ENCODE peak calls at places on chromosomes 5 and 9, in ten cellular contexts. G, X, T, M, D, C, Q, B, R and A are unnamed samples.

GRCh38 chr5:57277085-57277484 is 103.2 kb downstream of the GPBP1 start:
- DNase-seq in G (peak; percentile 7), X (peak; percentile 37), T (peak; percentile 40), M (peak; percentile 10), D (no peak), C (no peak), Q (no peak), B (no peak), R (peak; percentile 1), A (no peak)

GRCh38 chr5:140111043-140111858 is 2.7 kb upstream of the PURA start:
- DNase-seq in G (peak; percentile 66), X (no peak), T (no peak), M (no peak), D (no peak), C (no peak), Q (no peak), B (no peak), R (no peak), A (peak; percentile 12)

GRCh38 chr5:113162770-113163169 is 186.2 kb downstream of the DCP2 start:
- DNase-seq in G (no peak), X (peak; percentile 11), T (no peak), M (peak; percentile 22), D (no peak), C (no peak), Q (no peak), B (peak; percentile 40), R (no peak), A (no peak)

GRCh38 chr5:131661931-131662330 is 26.9 kb upstream of the RAPGEF6 start:
- DNase-seq in G (peak; percentile 43), X (no peak), T (no peak), M (no peak), D (no peak), C (no peak), Q (no peak), B (no peak), R (no peak), A (no peak)

GRCh38 chr5:158819095-158819494 is 280.6 kb downstream of the EBF1 start:
- DNase-seq in G (no peak), X (no peak), T (no peak), M (no peak), D (no peak), C (no peak), Q (no peak), B (no peak), R (no peak), A (no peak)

GRCh38 chr5:124816381-124816780 is 69.9 kb upstream of the ZNF608 start:
- DNase-seq in G (no peak), X (no peak), T (no peak), M (no peak), D (no peak), C (no peak), Q (no peak), B (no peak), R (no peak), A (no peak)

GRCh38 chr5:97182571-97183099 is 412 bp downstream of the RIOK2 start:
- DNase-seq in G (no peak), X (no peak), T (peak; percentile 51), M (no peak), D (no peak), C (no peak), Q (no peak), B (no peak), R (no peak), A (no peak)

GRCh38 chr5:75951158-75951557 is 132.0 kb upstream of the SV2C start:
- DNase-seq in G (no peak), X (no peak), T (peak; percentile 77), M (no peak), D (no peak), C (no peak), Q (no peak), B (peak; percentile 40), R (no peak), A (no peak)

GRCh38 chr9:131121346-131121745 is 4.0 kb upstream of the NUP214 start:
- DNase-seq in G (no peak), X (no peak), T (no peak), M (no peak), D (no peak), C (no peak), Q (no peak), B (no peak), R (no peak), A (no peak)

GRCh38 chr5:88883059-88883565 is at the start of gene MEF2C:
- DNase-seq in G (peak; percentile 54), X (peak; percentile 75), T (peak; percentile 77), M (peak; percentile 33), D (peak; percentile 63), C (peak; percentile 68), Q (no peak), B (no peak), R (no peak), A (peak; percentile 79)

GRCh38 chr5:72363146-72363802 is 43.1 kb downstream of the PTCD2 start:
- DNase-seq in G (peak; percentile 90), X (peak; percentile 80), T (peak; percentile 52), M (peak; percentile 13), D (no peak), C (no peak), Q (no peak), B (no peak), R (no peak), A (no peak)

GRCh38 chr5:14185336-14186131 is 42.4 kb downstream of the TRIO start:
- DNase-seq in G (no peak), X (peak; percentile 70), T (no peak), M (no peak), D (peak; percentile 47), C (no peak), Q (no peak), B (no peak), R (no peak), A (no peak)

GRCh38 chr5:139383275-139383992 is at the start of gene SLC23A1:
- DNase-seq in G (no peak), X (peak; percentile 69), T (no peak), M (no peak), D (no peak), C (no peak), Q (no peak), B (peak; percentile 7), R (peak; percentile 35), A (no peak)

GRCh38 chr5:171258737-171259405 is 50.2 kb upstream of the TLX3 start:
- DNase-seq in G (no peak), X (no peak), T (no peak), M (no peak), D (no peak), C (no peak), Q (no peak), B (no peak), R (no peak), A (no peak)

GRCh38 chr5:35478856-35479682 is 138.6 kb upstream of the SPEF2 start:
- DNase-seq in G (no peak), X (peak; percentile 64), T (no peak), M (peak; percentile 15), D (no peak), C (no peak), Q (no peak), B (no peak), R (no peak), A (no peak)

GRCh38 chr5:92927291-92927778 is 653.7 kb downstream of the NR2F1-AS1 start:
- DNase-seq in G (no peak), X (no peak), T (no peak), M (no peak), D (peak; percentile 85), C (no peak), Q (no peak), B (peak; percentile 17), R (no peak), A (no peak)

GRCh38 chr5:151267481-151268275 is 14.7 kb downstream of the GM2A start:
- DNase-seq in G (no peak), X (no peak), T (no peak), M (no peak), D (no peak), C (no peak), Q (no peak), B (no peak), R (no peak), A (no peak)

GRCh38 chr5:141050622-141051525 is at the start of gene PCDHB1:
- DNase-seq in G (peak; percentile 57), X (no peak), T (peak; percentile 20), M (no peak), D (peak; percentile 67), C (no peak), Q (no peak), B (peak; percentile 54), R (no peak), A (peak; percentile 6)

GRCh38 chr9:35195683-35196082 is 33.9 kb downstream of the UNC13B start:
- DNase-seq in G (no peak), X (no peak), T (no peak), M (no peak), D (no peak), C (no peak), Q (no peak), B (no peak), R (no peak), A (no peak)

GRCh38 chr9:6924988-6925563 is 167.3 kb downstream of the KDM4C start:
- DNase-seq in G (no peak), X (no peak), T (no peak), M (no peak), D (no peak), C (no peak), Q (no peak), B (no peak), R (no peak), A (no peak)

GRCh38 chr9:132350861-132351315 is 3.9 kb downstream of the SETX start:
- DNase-seq in G (no peak), X (peak; percentile 11), T (no peak), M (no peak), D (no peak), C (no peak), Q (peak; percentile 11), B (no peak), R (no peak), A (no peak)

GRCh38 chr9:2157277-2158105 is 142.3 kb downstream of the SMARCA2 start:
- DNase-seq in G (peak; percentile 55), X (peak; percentile 54), T (peak; percentile 76), M (peak; percentile 33), D (peak; percentile 40), C (no peak), Q (peak; percentile 39), B (peak; percentile 86), R (no peak), A (peak; percentile 40)

GRCh38 chr5:68942169-68942568 is 151.6 kb upstream of the SLC30A5 start:
- DNase-seq in G (no peak), X (no peak), T (no peak), M (no peak), D (no peak), C (no peak), Q (no peak), B (no peak), R (no peak), A (no peak)

GRCh38 chr5:43039468-43040286 is 442 bp downstream of the ANXA2R start:
- DNase-seq in G (peak; percentile 87), X (no peak), T (peak; percentile 85), M (no peak), D (peak; percentile 79), C (no peak), Q (peak; percentile 51), B (peak; percentile 79), R (peak; percentile 91), A (no peak)

GRCh38 chr9:18138676-18139075 is 335.3 kb upstream of the ADAMTSL1 start:
- DNase-seq in G (no peak), X (no peak), T (no peak), M (no peak), D (no peak), C (no peak), Q (no peak), B (no peak), R (no peak), A (no peak)

GRCh38 chr5:109192027-109192426 is 217.7 kb downstream of the PJA2 start:
- DNase-seq in G (no peak), X (no peak), T (no peak), M (no peak), D (no peak), C (no peak), Q (no peak), B (no peak), R (no peak), A (no peak)

GRCh38 chr5:40797273-40798011 is 732 bp downstream of the PRKAA1 start:
- DNase-seq in G (peak; percentile 87), X (peak; percentile 71), T (peak; percentile 96), M (peak; percentile 60), D (peak; percentile 67), C (no peak), Q (peak; percentile 71), B (peak; percentile 91), R (peak; percentile 55), A (peak; percentile 83)

GRCh38 chr5:43232943-43233833 is 41.2 kb downstream of the NIM1K start:
- DNase-seq in G (no peak), X (no peak), T (no peak), M (no peak), D (no peak), C (no peak), Q (no peak), B (no peak), R (no peak), A (no peak)